ENCODE peak calls at places on chromosomes 6 and 20, in eight cellular contexts. T, N, G, Z, E, I, V and R are unnamed samples.

GRCh38 chr6:163962627-163963117 is 548.2 kb downstream of the QKI start:
- DNase-seq in T (no peak), E (no peak), Z (no peak), G (no peak), N (no peak), I (no peak), V (no peak), R (no peak)

GRCh38 chr20:25360631-25361286 is 29.9 kb downstream of the ABHD12 start:
- DNase-seq in Z (no peak), I (peak; percentile 19), N (no peak), T (peak; percentile 49), G (no peak), V (no peak), E (peak; percentile 17), R (no peak)

GRCh38 chr20:38875170-38875993 is 50.8 kb upstream of the FAM83D start:
- DNase-seq in T (no peak), V (no peak), Z (no peak), E (no peak), N (no peak), G (peak; percentile 84), I (no peak), R (no peak)

GRCh38 chr20:22460803-22461202 is 123.6 kb downstream of the FOXA2 start:
- DNase-seq in G (no peak), N (no peak), V (no peak), E (no peak), Z (no peak), T (no peak), I (no peak), R (no peak)

GRCh38 chr6:33112148-33112547 is 36.4 kb downstream of the HLA-DPB1 start:
- DNase-seq in I (peak; percentile 84), Z (no peak), N (no peak), G (peak; percentile 38), V (peak; percentile 46), E (peak; percentile 55), T (peak; percentile 65), R (peak; percentile 90)

GRCh38 chr20:2559641-2560040 is 23.3 kb downstream of the TMC2 start:
- DNase-seq in I (no peak), V (no peak), T (no peak), Z (no peak), G (no peak), E (no peak), N (no peak), R (peak; percentile 72)

GRCh38 chr6:43521836-43522235 is 4.9 kb downstream of the POLR1C start:
- DNase-seq in N (no peak), I (no peak), V (no peak), E (no peak), T (no peak), G (no peak), Z (no peak), R (no peak)

GRCh38 chr20:3846378-3846739 is 275 bp upstream of the MAVS start:
- DNase-seq in E (no peak), Z (no peak), V (no peak), G (no peak), I (no peak), T (no peak), N (no peak), R (no peak)

GRCh38 chr20:47362361-47363219 is 6.1 kb upstream of the ZMYND8 start:
- DNase-seq in N (no peak), V (no peak), I (no peak), T (no peak), E (no peak), Z (no peak), G (no peak), R (no peak)

GRCh38 chr20:5788385-5788895 is 38.2 kb downstream of the SHLD1 start:
- DNase-seq in Z (peak; percentile 86), I (peak; percentile 82), G (peak; percentile 88), E (peak; percentile 74), N (peak; percentile 24), T (peak; percentile 93), V (peak; percentile 95), R (peak; percentile 85)

GRCh38 chr6:149917679-149918078 is 5.2 kb downstream of the RAET1G start:
- DNase-seq in V (no peak), N (no peak), Z (no peak), I (no peak), G (no peak), T (no peak), E (no peak), R (no peak)

GRCh38 chr6:170067257-170067656 is 223.6 kb downstream of the DLL1 start:
- DNase-seq in Z (no peak), G (no peak), V (no peak), T (peak; percentile 33), E (no peak), I (no peak), N (no peak), R (no peak)